ENCODE peak calls at places on chromosomes 13 and 19, in four cellular contexts. One of them, this sample, is unnamed.

GRCh38 chr19:48319647-48320537 is 5.5 kb upstream of the EMP3 start:
- DNase-seq in HL-60: peak; percentile 76
- DNase-seq in GM12878: no peak
- DNase-seq in GM12891: no peak
- DNase-seq in this sample: peak; percentile 73

GRCh38 chr13:32019612-32020233 is 11.9 kb upstream of the FRY start:
- DNase-seq in HL-60: peak; percentile 74
- DNase-seq in GM12878: peak; percentile 17
- DNase-seq in GM12891: peak; percentile 44
- DNase-seq in this sample: peak; percentile 14

GRCh38 chr19:16442386-16443276 is 29.1 kb downstream of the EPS15L1 start:
- DNase-seq in GM12891: no peak
- DNase-seq in GM12878: no peak
- DNase-seq in HL-60: no peak
- DNase-seq in this sample: peak; percentile 48

GRCh38 chr19:19268453-19269385 is 4.4 kb downstream of the TM6SF2 start:
- DNase-seq in HL-60: no peak
- DNase-seq in GM12878: no peak
- DNase-seq in GM12891: no peak
- DNase-seq in this sample: no peak

GRCh38 chr19:18743281-18743825 is 47.8 kb downstream of the COMP start:
- DNase-seq in GM12878: no peak
- DNase-seq in HL-60: no peak
- DNase-seq in GM12891: no peak
- DNase-seq in this sample: peak; percentile 88

GRCh38 chr19:18488403-18488723 is 33.5 kb downstream of the ELL start:
- DNase-seq in GM12891: no peak
- DNase-seq in GM12878: no peak
- DNase-seq in HL-60: no peak
- DNase-seq in this sample: no peak

GRCh38 chr19:4379383-4380253 is 20.7 kb downstream of the SH3GL1 start:
- DNase-seq in GM12878: peak; percentile 69
- DNase-seq in GM12891: no peak
- DNase-seq in HL-60: no peak
- DNase-seq in this sample: no peak

GRCh38 chr13:94351292-94352000 is 128.0 kb downstream of the DCT start:
- DNase-seq in HL-60: peak; percentile 7
- DNase-seq in GM12878: no peak
- DNase-seq in GM12891: no peak
- DNase-seq in this sample: no peak

GRCh38 chr13:105598551-105598950 is 936.9 kb downstream of the EFNB2 start:
- DNase-seq in GM12878: no peak
- DNase-seq in GM12891: no peak
- DNase-seq in HL-60: no peak
- DNase-seq in this sample: no peak

GRCh38 chr13:21837288-21837687 is 166.4 kb downstream of the FGF9 start:
- DNase-seq in HL-60: no peak
- DNase-seq in GM12891: no peak
- DNase-seq in GM12878: no peak
- DNase-seq in this sample: no peak

GRCh38 chr19:30323904-30324303 is 48.3 kb upstream of the ZNF536 start:
- DNase-seq in HL-60: no peak
- DNase-seq in GM12878: no peak
- DNase-seq in GM12891: no peak
- DNase-seq in this sample: no peak

GRCh38 chr19:15318241-15318691 is 14.1 kb downstream of the BRD4 start:
- DNase-seq in GM12891: no peak
- DNase-seq in GM12878: peak; percentile 48
- DNase-seq in HL-60: peak; percentile 53
- DNase-seq in this sample: no peak

GRCh38 chr13:59409651-59410200 is 754.0 kb downstream of the DIAPH3 start:
- DNase-seq in GM12891: no peak
- DNase-seq in GM12878: no peak
- DNase-seq in HL-60: no peak
- DNase-seq in this sample: no peak

GRCh38 chr13:85650613-85651012 is 148.6 kb downstream of the SLITRK6 start:
- DNase-seq in HL-60: no peak
- DNase-seq in GM12891: no peak
- DNase-seq in GM12878: no peak
- DNase-seq in this sample: no peak

GRCh38 chr13:35618565-35619083 is 142.1 kb upstream of the MAB21L1 start:
- DNase-seq in GM12891: no peak
- DNase-seq in GM12878: no peak
- DNase-seq in HL-60: no peak
- DNase-seq in this sample: no peak

GRCh38 chr13:30159446-30159839 is 147.9 kb downstream of the KATNAL1 start:
- DNase-seq in GM12878: no peak
- DNase-seq in HL-60: no peak
- DNase-seq in GM12891: no peak
- DNase-seq in this sample: no peak

GRCh38 chr19:19900124-19900523 is 622 bp upstream of the ZNF93 start:
- DNase-seq in GM12891: no peak
- DNase-seq in HL-60: peak; percentile 13
- DNase-seq in GM12878: no peak
- DNase-seq in this sample: peak; percentile 27

GRCh38 chr13:78609464-78610205 is 6.3 kb upstream of the POU4F1 start:
- DNase-seq in HL-60: no peak
- DNase-seq in GM12878: no peak
- DNase-seq in GM12891: no peak
- DNase-seq in this sample: no peak

GRCh38 chr13:111908981-111909380 is 158.0 kb upstream of the SOX1 start:
- DNase-seq in GM12891: no peak
- DNase-seq in GM12878: no peak
- DNase-seq in HL-60: no peak
- DNase-seq in this sample: no peak

GRCh38 chr13:32134991-32135390 is 103.4 kb downstream of the FRY start:
- DNase-seq in GM12891: no peak
- DNase-seq in HL-60: no peak
- DNase-seq in GM12878: no peak
- DNase-seq in this sample: no peak

GRCh38 chr13:37526710-37527446 is 71.7 kb downstream of the POSTN start:
- DNase-seq in GM12891: no peak
- DNase-seq in HL-60: no peak
- DNase-seq in GM12878: no peak
- DNase-seq in this sample: no peak

GRCh38 chr13:32212420-32212819 is 102.7 kb downstream of the ZAR1L start:
- DNase-seq in GM12878: no peak
- DNase-seq in GM12891: no peak
- DNase-seq in HL-60: no peak
- DNase-seq in this sample: no peak

GRCh38 chr13:100594731-100595130 is 6.1 kb upstream of the GGACT start:
- DNase-seq in HL-60: no peak
- DNase-seq in GM12891: no peak
- DNase-seq in GM12878: no peak
- DNase-seq in this sample: peak; percentile 18

GRCh38 chr13:79724348-79725103 is 243.6 kb downstream of the NDFIP2 start:
- DNase-seq in GM12891: no peak
- DNase-seq in HL-60: no peak
- DNase-seq in GM12878: no peak
- DNase-seq in this sample: no peak

GRCh38 chr19:6806488-6806887 is 34.0 kb downstream of the VAV1 start:
- DNase-seq in HL-60: no peak
- DNase-seq in GM12891: no peak
- DNase-seq in GM12878: no peak
- DNase-seq in this sample: peak; percentile 60

GRCh38 chr19:5397804-5398692 is 57.2 kb upstream of the ZNRF4 start:
- DNase-seq in GM12878: no peak
- DNase-seq in GM12891: peak; percentile 33
- DNase-seq in HL-60: no peak
- DNase-seq in this sample: peak; percentile 78

GRCh38 chr19:1725100-1726064 is 27.9 kb upstream of the ONECUT3 start:
- DNase-seq in GM12878: no peak
- DNase-seq in GM12891: peak; percentile 70
- DNase-seq in HL-60: no peak
- DNase-seq in this sample: peak; percentile 100

GRCh38 chr13:113883921-113884804 is 20.3 kb upstream of the GAS6 start:
- DNase-seq in GM12878: no peak
- DNase-seq in HL-60: no peak
- DNase-seq in GM12891: no peak
- DNase-seq in this sample: no peak

GRCh38 chr13:49093376-49093775 is 117.7 kb downstream of the FNDC3A start:
- DNase-seq in GM12878: no peak
- DNase-seq in HL-60: no peak
- DNase-seq in GM12891: no peak
- DNase-seq in this sample: no peak

GRCh38 chr19:52670046-52670445 is 31.9 kb upstream of the ZNF83 start:
- DNase-seq in GM12891: no peak
- DNase-seq in HL-60: no peak
- DNase-seq in GM12878: no peak
- DNase-seq in this sample: no peak

GRCh38 chr19:16447015-16447384 is 24.8 kb downstream of the EPS15L1 start:
- DNase-seq in HL-60: peak; percentile 97
- DNase-seq in GM12878: peak; percentile 70
- DNase-seq in GM12891: no peak
- DNase-seq in this sample: peak; percentile 60

GRCh38 chr19:12778020-12778904 is 2.9 kb upstream of the HOOK2 start:
- DNase-seq in GM12891: no peak
- DNase-seq in GM12878: no peak
- DNase-seq in HL-60: peak; percentile 73
- DNase-seq in this sample: no peak

DNA sequence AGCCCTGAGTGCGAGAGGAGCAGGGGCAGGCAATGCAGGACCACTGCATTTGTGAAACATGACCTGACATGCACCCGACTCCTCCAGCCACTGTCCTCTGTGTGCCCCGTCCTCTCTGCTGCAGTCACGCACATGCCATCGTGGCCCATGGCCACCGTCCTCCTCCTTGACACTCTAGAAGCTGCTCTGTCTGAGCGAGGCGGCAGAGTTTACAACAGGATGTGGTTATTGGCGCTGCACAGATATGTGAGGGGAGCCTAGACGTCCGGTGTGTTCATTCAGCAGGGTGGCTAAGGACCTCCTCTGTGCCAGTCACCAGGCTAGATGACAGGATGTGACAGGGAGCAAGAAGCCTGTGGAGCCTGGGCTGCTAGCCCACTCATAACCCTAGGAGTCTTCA is 277.8 kb downstream of the FOXO1 start:
- DNase-seq in GM12891: peak; percentile 32
- DNase-seq in HL-60: no peak
- DNase-seq in GM12878: peak; percentile 70
- DNase-seq in this sample: no peak
- TF ChIP-seq SPI1 in GM12891: no peak
- TF ChIP-seq SPI1 in HL-60: no peak
- TF ChIP-seq SPI1 in GM12878: no peak
- TF ChIP-seq SPI1 in this sample: no peak

DNA sequence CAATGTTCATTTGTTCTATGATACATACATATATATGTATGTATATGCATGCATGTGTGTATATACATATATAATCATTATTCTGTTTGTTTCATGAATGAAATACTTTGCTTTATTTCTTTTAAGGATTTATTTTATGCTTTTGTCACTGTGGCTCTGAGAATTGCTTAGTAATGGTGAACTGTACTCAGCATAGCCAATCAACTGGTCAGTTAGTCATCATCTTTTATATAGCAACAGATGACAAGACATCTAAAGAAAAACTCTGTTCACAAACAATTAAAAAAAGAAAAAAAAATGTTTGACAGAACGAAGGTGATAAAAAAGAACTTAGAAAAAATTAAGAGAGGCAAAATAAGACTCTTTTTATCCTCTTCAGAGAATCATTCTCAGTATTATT is 1440.3 kb downstream of the PCDH9 start:
- DNase-seq in HL-60: no peak
- DNase-seq in GM12891: no peak
- DNase-seq in GM12878: no peak
- DNase-seq in this sample: no peak
- TF ChIP-seq SPI1 in HL-60: no peak
- TF ChIP-seq SPI1 in GM12891: no peak
- TF ChIP-seq SPI1 in GM12878: no peak
- TF ChIP-seq SPI1 in this sample: no peak

GRCh38 chr13:50631041-50631440 is 212.5 kb downstream of the DLEU7 start:
- DNase-seq in HL-60: no peak
- DNase-seq in GM12891: no peak
- DNase-seq in GM12878: no peak
- DNase-seq in this sample: no peak
- TF ChIP-seq SPI1 in HL-60: no peak
- TF ChIP-seq SPI1 in GM12891: no peak
- TF ChIP-seq SPI1 in GM12878: no peak
- TF ChIP-seq SPI1 in this sample: no peak

GRCh38 chr19:56837892-56838679 is 2.4 kb downstream of the PEG3 start:
- DNase-seq in HL-60: peak; percentile 89
- DNase-seq in GM12891: no peak
- DNase-seq in GM12878: no peak
- DNase-seq in this sample: no peak

GRCh38 chr19:56836059-56836458 is 4.5 kb downstream of the PEG3 start:
- DNase-seq in GM12878: no peak
- DNase-seq in HL-60: no peak
- DNase-seq in GM12891: no peak
- DNase-seq in this sample: no peak

GRCh38 chr19:56838680-56838929 is 1.9 kb downstream of the PEG3 start:
- DNase-seq in GM12891: no peak
- DNase-seq in GM12878: no peak
- DNase-seq in HL-60: no peak
- DNase-seq in this sample: no peak

GRCh38 chr19:56837492-56837891 is 3.0 kb downstream of the PEG3 start:
- DNase-seq in HL-60: peak; percentile 85
- DNase-seq in GM12891: no peak
- DNase-seq in GM12878: no peak
- DNase-seq in this sample: no peak

GRCh38 chr19:56837004-56837403 is 3.5 kb downstream of the PEG3 start:
- DNase-seq in GM12878: no peak
- DNase-seq in GM12891: no peak
- DNase-seq in HL-60: peak; percentile 25
- DNase-seq in this sample: peak; percentile 11
- TF ChIP-seq SPI1 in GM12878: no peak
- TF ChIP-seq SPI1 in GM12891: no peak
- TF ChIP-seq SPI1 in HL-60: no peak
- TF ChIP-seq SPI1 in this sample: no peak

GRCh38 chr13:24623141-24623665 is 57.0 kb upstream of the ATP12A start:
- DNase-seq in HL-60: no peak
- DNase-seq in GM12891: no peak
- DNase-seq in GM12878: no peak
- DNase-seq in this sample: no peak
- TF ChIP-seq SPI1 in HL-60: no peak
- TF ChIP-seq SPI1 in GM12891: no peak
- TF ChIP-seq SPI1 in GM12878: no peak
- TF ChIP-seq SPI1 in this sample: no peak

GRCh38 chr19:27740396-27740795 is 1472.6 kb downstream of the UQCRFS1 start:
- DNase-seq in HL-60: no peak
- DNase-seq in GM12878: no peak
- DNase-seq in GM12891: no peak
- DNase-seq in this sample: no peak

GRCh38 chr19:27738569-27739193 is 1474.3 kb downstream of the UQCRFS1 start:
- DNase-seq in HL-60: no peak
- DNase-seq in GM12878: no peak
- DNase-seq in GM12891: no peak
- DNase-seq in this sample: no peak

GRCh38 chr19:27742041-27742440 is 1470.9 kb downstream of the UQCRFS1 start:
- DNase-seq in HL-60: no peak
- DNase-seq in GM12878: no peak
- DNase-seq in GM12891: no peak
- DNase-seq in this sample: no peak

GRCh38 chr19:27744926-27745844 is 1467.8 kb downstream of the UQCRFS1 start:
- DNase-seq in GM12878: no peak
- DNase-seq in HL-60: no peak
- DNase-seq in GM12891: no peak
- DNase-seq in this sample: no peak

GRCh38 chr19:27741236-27741635 is 1471.7 kb downstream of the UQCRFS1 start:
- DNase-seq in GM12891: no peak
- DNase-seq in GM12878: no peak
- DNase-seq in HL-60: no peak
- DNase-seq in this sample: no peak
- TF ChIP-seq SPI1 in GM12891: no peak
- TF ChIP-seq SPI1 in GM12878: no peak
- TF ChIP-seq SPI1 in HL-60: no peak
- TF ChIP-seq SPI1 in this sample: no peak

This sample was measured in K562.